ENCODE peak calls at places on chromosomes 13 and 19, in five cellular contexts. One of them, this sample, is unnamed.

GRCh38 chr19:6890421-6890913 is 3.1 kb downstream of the ADGRE1 start:
- DNase-seq in K562: no peak
- DNase-seq in A549: no peak
- DNase-seq in H1: no peak
- DNase-seq in SK-N-SH: no peak
- DNase-seq in this sample: no peak

GRCh38 chr13:61927648-61928047 is 512.0 kb upstream of the PCDH20 start:
- DNase-seq in K562: no peak
- DNase-seq in A549: no peak
- DNase-seq in H1: no peak
- DNase-seq in SK-N-SH: no peak
- DNase-seq in this sample: no peak

GRCh38 chr19:4513248-4513647 is 5.0 kb downstream of the PLIN4 start:
- DNase-seq in K562: no peak
- DNase-seq in A549: no peak
- DNase-seq in H1: no peak
- DNase-seq in SK-N-SH: no peak
- DNase-seq in this sample: no peak

GRCh38 chr13:30696278-30697176 is 38.8 kb upstream of the ALOX5AP start:
- DNase-seq in K562: no peak
- DNase-seq in A549: no peak
- DNase-seq in H1: no peak
- DNase-seq in SK-N-SH: no peak
- DNase-seq in this sample: no peak

GRCh38 chr13:66689628-66690027 is 540.5 kb downstream of the PCDH9 start:
- DNase-seq in K562: no peak
- DNase-seq in A549: peak
- DNase-seq in H1: no peak
- DNase-seq in SK-N-SH: peak
- DNase-seq in this sample: no peak

GRCh38 chr19:3669134-3669436 is 31.2 kb downstream of the PIP5K1C start:
- DNase-seq in K562: no peak
- DNase-seq in A549: no peak
- DNase-seq in H1: no peak
- DNase-seq in SK-N-SH: no peak
- DNase-seq in this sample: no peak

GRCh38 chr19:48635263-48635965 is 1.8 kb downstream of the DBP start:
- DNase-seq in K562: peak
- DNase-seq in A549: peak
- DNase-seq in H1: peak
- DNase-seq in SK-N-SH: peak
- DNase-seq in this sample: no peak

GRCh38 chr19:19217110-19217509 is 5.4 kb downstream of the NCAN start:
- DNase-seq in K562: peak
- DNase-seq in A549: peak
- DNase-seq in H1: no peak
- DNase-seq in SK-N-SH: peak
- DNase-seq in this sample: no peak

GRCh38 chr13:66656050-66656449 is 574.1 kb downstream of the PCDH9 start:
- DNase-seq in K562: no peak
- DNase-seq in A549: peak
- DNase-seq in H1: no peak
- DNase-seq in SK-N-SH: no peak
- DNase-seq in this sample: no peak

GRCh38 chr19:5286465-5287029 is 54.1 kb downstream of the PTPRS start:
- DNase-seq in K562: no peak
- DNase-seq in A549: no peak
- DNase-seq in H1: no peak
- DNase-seq in SK-N-SH: no peak
- DNase-seq in this sample: no peak

GRCh38 chr19:36041831-36042230 is 9.2 kb upstream of the CLIP3 start:
- DNase-seq in K562: no peak
- DNase-seq in A549: peak
- DNase-seq in H1: no peak
- DNase-seq in SK-N-SH: no peak
- DNase-seq in this sample: no peak

GRCh38 chr19:38224014-38224862 is at the start of gene DPF1:
- DNase-seq in K562: peak
- DNase-seq in A549: peak
- DNase-seq in H1: peak
- DNase-seq in SK-N-SH: peak
- DNase-seq in this sample: peak

GRCh38 chr13:89029062-89029461 is 1357.9 kb downstream of the SLITRK5 start:
- DNase-seq in K562: no peak
- DNase-seq in A549: no peak
- DNase-seq in H1: no peak
- DNase-seq in SK-N-SH: no peak
- DNase-seq in this sample: no peak
- TF ChIP-seq CHD2 in K562: no peak
- TF ChIP-seq CHD2 in A549: no peak
- TF ChIP-seq CHD2 in H1: no peak
- TF ChIP-seq CHD2 in SK-N-SH: no peak
- TF ChIP-seq CHD2 in this sample: no peak

DNA sequence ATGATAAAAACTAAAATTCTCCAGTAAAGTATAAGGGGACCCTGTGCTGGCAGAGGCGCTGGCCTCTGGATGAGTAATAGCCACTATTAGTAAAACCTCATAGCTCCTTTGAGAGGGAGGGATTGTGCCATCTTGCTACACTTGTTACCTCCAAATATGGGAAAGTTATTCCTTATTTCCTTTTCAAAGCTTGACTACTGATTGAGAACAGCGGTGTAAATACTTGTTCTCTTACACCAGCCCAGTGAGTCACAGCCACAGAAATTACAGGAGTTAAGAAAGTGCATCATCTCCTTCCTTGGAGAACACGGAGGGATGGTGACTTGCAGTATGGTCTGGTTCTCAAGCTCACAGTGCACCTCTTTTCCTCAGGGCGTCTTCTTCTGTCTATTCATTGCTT is 379.0 kb downstream of the EFNB2 start:
- DNase-seq in K562: no peak
- DNase-seq in A549: peak
- DNase-seq in H1: no peak
- DNase-seq in SK-N-SH: no peak
- DNase-seq in this sample: no peak
- TF ChIP-seq CHD2 in K562: no peak
- TF ChIP-seq CHD2 in A549: no peak
- TF ChIP-seq CHD2 in H1: no peak
- TF ChIP-seq CHD2 in SK-N-SH: no peak
- TF ChIP-seq CHD2 in this sample: no peak

DNA sequence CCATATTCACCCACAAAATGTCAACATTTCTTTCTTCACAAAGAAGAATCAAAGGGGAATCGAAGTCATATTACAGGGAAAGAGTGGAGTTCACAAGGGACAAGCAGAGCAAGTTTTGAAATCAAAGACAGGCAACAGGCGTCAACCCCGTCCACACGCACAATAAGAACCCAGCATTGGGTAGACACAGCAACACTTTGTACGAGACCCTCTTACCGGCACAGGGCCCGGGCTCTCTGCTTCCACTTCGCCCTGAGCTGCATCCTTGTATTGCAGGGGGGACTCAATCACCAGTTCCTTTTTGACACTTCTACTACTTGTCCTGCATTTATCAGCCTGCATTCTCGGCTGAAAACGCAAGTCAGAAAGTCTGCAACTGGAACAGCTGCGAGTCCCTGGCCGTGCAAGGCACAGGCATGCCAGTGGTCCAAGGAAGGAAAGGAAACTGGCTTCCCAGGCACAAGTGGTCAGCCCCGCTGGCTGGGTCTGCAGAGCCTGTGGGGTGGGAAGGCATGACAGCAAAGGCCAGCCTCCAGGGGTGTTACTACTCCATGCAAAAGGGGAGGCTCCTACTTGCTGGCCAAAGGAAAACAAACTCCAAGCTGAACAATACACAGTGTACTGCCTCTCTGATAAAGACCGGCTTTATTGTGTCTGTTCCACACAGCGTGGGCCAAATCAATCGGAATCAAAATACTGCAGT is at the start of gene DOCK9:
- DNase-seq in K562: no peak
- DNase-seq in A549: no peak
- DNase-seq in H1: peak
- DNase-seq in SK-N-SH: no peak
- DNase-seq in this sample: no peak
- TF ChIP-seq CHD2 in K562: no peak
- TF ChIP-seq CHD2 in A549: no peak
- TF ChIP-seq CHD2 in H1: no peak
- TF ChIP-seq CHD2 in SK-N-SH: no peak
- TF ChIP-seq CHD2 in this sample: no peak

DNA sequence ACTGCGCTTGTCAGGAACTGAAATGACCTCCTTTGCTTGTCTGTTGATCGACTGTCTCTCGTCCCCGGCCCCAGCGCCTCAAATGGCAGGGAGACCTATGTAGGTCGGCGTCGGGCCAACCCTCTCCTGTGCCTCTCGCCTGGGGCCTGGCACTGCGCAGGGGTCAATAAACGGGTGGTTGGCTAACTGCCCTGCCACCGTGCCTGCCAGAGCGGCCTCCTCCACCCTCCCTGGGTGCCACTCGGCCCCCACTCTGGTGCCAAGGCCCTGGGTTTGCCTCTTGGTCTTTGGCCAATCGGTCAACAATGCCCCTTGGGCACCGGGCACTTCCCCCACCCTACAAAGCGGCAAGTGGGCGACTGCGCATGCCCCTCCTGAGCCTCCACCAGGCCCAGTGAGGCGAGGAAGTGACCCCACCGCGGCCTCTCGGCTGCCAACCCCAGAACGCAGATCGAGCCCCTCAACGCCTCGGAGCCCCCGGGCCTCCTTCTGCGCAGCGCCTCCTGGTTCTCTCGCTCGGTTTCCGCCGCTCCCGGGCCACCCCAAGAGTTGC is 1.1 kb downstream of the KEAP1 start:
- DNase-seq in K562: no peak
- DNase-seq in A549: peak
- DNase-seq in H1: peak
- DNase-seq in SK-N-SH: peak
- DNase-seq in this sample: no peak
- TF ChIP-seq CHD2 in K562: no peak
- TF ChIP-seq CHD2 in A549: no peak
- TF ChIP-seq CHD2 in H1: no peak
- TF ChIP-seq CHD2 in SK-N-SH: no peak
- TF ChIP-seq CHD2 in this sample: no peak